ENCODE peak calls at places on chromosomes 12 and 14, in nine cellular contexts. N is NB4, Z is tibial nerve, R is GM12891, U is A549, Q is IMR-90, A is HCT116, H is esophagus squamous epithelium, J is body of pancreas. Y is an unnamed sample.

GRCh38 chr12:18467636-18468520 is 206.6 kb downstream of the PIK3C2G start:
- DNase-seq in R (no peak), J (no peak), Q (peak; percentile 18), U (no peak), A (no peak), H (no peak), Z (no peak), N (no peak), Y (no peak)

GRCh38 chr14:72618424-72618823 is 275.5 kb downstream of the DPF3 start:
- DNase-seq in H (no peak), Q (no peak), J (no peak), Z (no peak), A (no peak), R (no peak), N (no peak), U (no peak), Y (no peak)

GRCh38 chr14:100106260-100106659 is 41.0 kb downstream of the EVL start:
- DNase-seq in Q (no peak), N (no peak), H (no peak), U (no peak), R (no peak), Z (no peak), J (no peak), A (no peak), Y (no peak)

GRCh38 chr12:109310247-109311125 is 1.4 kb upstream of the FOXN4 start:
- DNase-seq in U (no peak), A (no peak), N (peak; percentile 61), H (no peak), J (no peak), Q (no peak), R (no peak), Z (no peak), Y (no peak)

GRCh38 chr12:4216542-4216927 is 57.0 kb upstream of the CCND2 start:
- DNase-seq in A (no peak), Q (no peak), R (no peak), H (no peak), J (no peak), U (no peak), Z (no peak), N (no peak), Y (no peak)

GRCh38 chr14:77141592-77142288 is at the start of gene ZDHHC22:
- DNase-seq in R (no peak), U (peak; percentile 22), J (no peak), N (no peak), Z (no peak), A (no peak), H (no peak), Q (no peak), Y (no peak)

GRCh38 chr12:128792398-128792797 is 31.4 kb downstream of the SLC15A4 start:
- DNase-seq in Q (no peak), A (no peak), U (no peak), H (no peak), Z (no peak), R (no peak), J (no peak), N (no peak), Y (peak; percentile 23)

GRCh38 chr12:18221726-18222125 is 39.6 kb upstream of the PIK3C2G start:
- DNase-seq in Z (no peak), A (no peak), U (no peak), R (no peak), J (no peak), Q (no peak), N (no peak), H (no peak), Y (no peak)

GRCh38 chr12:129193263-129193871 is 340.1 kb downstream of the GLT1D1 start:
- DNase-seq in J (no peak), R (peak; percentile 32), Z (no peak), U (peak; percentile 29), A (no peak), Q (no peak), N (peak; percentile 57), H (no peak), Y (peak; percentile 34)

GRCh38 chr12:105382771-105383632 is 52.5 kb downstream of the C12orf75 start:
- DNase-seq in N (peak; percentile 70), R (peak; percentile 42), A (peak; percentile 41), Z (no peak), Q (peak; percentile 73), U (peak; percentile 72), J (peak; percentile 70), H (no peak), Y (no peak)

GRCh38 chr14:73723799-73724621 is 9.8 kb upstream of the PNMA1 start:
- DNase-seq in R (no peak), U (peak; percentile 78), N (peak; percentile 87), Z (peak; percentile 72), J (peak; percentile 69), H (no peak), A (no peak), Q (peak; percentile 97), Y (peak; percentile 63)

GRCh38 chr12:119176267-119177055 is 2.3 kb upstream of the HSPB8 start:
- DNase-seq in Z (peak; percentile 72), Q (peak; percentile 95), J (peak; percentile 66), N (no peak), R (no peak), A (peak; percentile 64), H (peak; percentile 14), U (peak; percentile 78), Y (peak; percentile 78)

GRCh38 chr12:69348162-69348938 is at the start of gene LYZ:
- DNase-seq in J (peak; percentile 51), Z (no peak), R (no peak), U (no peak), A (no peak), Q (no peak), H (no peak), N (peak; percentile 89), Y (peak; percentile 53)

GRCh38 chr12:69350777-69351176 is 2.6 kb downstream of the LYZ start:
- DNase-seq in R (no peak), H (no peak), U (no peak), N (no peak), J (no peak), Z (no peak), Q (no peak), A (no peak), Y (no peak)

GRCh38 chr12:69351462-69352236 is 3.5 kb downstream of the LYZ start:
- DNase-seq in A (no peak), J (no peak), R (no peak), N (no peak), Q (no peak), Z (no peak), U (no peak), H (no peak), Y (no peak)

GRCh38 chr12:69352904-69353303 is 4.7 kb downstream of the LYZ start:
- DNase-seq in J (no peak), Z (no peak), U (no peak), A (no peak), H (no peak), R (no peak), Q (no peak), N (no peak), Y (no peak)

DNA sequence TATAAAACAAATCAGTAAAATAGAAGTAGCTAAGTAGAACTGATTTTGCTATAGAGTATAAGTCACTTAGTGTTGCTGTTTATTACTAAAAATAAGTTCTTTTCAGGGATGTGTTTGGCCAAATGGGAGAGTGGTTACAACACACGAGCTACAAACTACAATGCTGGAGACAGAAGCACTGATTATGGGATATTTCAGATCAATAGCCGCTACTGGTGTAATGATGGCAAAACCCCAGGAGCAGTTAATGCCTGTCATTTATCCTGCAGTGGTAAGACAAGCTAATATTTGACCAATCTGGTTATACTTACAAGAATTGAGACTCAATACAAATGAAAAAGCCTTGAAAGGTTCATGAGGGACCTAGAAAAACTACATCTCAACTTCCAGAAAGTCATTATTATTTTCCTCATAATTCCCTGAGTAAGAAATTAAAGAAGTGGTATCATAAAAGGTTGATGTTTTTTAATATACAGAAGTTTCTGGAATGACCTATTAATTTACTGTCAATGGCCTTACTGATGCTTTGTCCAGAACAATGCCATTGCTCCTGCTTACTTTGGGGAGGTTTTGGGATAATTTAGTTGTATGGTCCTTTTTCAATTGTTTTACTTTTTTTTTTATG is 1.9 kb downstream of the LYZ start:
- DNase-seq in J (no peak), R (no peak), N (no peak), H (no peak), Q (no peak), A (no peak), U (no peak), Z (no peak), Y (no peak)
- TF ChIP-seq POLR2A in J (no peak), R (no peak), N (no peak), H (no peak), Q (no peak), A (no peak), U (no peak), Z (no peak), Y (no peak)

DNA sequence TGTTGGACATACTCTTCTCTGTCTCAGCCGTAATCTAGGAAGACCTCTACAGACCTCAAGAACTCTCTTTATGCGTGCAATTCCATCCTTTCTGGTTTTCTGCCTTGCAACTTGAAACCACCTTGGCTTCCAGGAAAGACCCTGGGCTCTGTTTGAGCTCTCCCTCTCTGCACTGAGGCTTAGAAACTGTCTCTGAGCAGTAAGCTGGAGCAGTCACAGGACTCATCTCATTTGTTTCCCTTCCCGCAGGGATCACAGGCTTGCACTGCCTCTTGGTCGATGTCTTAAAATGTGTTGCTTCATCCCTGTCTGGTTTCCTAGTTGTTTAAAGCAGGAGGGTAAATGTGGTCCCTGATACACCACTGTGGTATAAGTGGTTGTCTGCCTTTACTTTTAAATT is 26.2 kb downstream of the EID3 start:
- DNase-seq in U (peak; percentile 63), N (no peak), A (no peak), R (no peak), H (no peak), Q (no peak), J (no peak), Z (no peak), Y (no peak)
- TF ChIP-seq POLR2A in U (no peak), N (no peak), A (no peak), R (no peak), H (no peak), Q (no peak), J (no peak), Z (no peak), Y (no peak)

GRCh38 chr14:20454645-20455354 is at the start of the genes APEX1 and OSGEP:
- DNase-seq in N (peak; percentile 99), J (peak; percentile 99), U (peak; percentile 100), H (peak; percentile 94), R (peak; percentile 85), Q (peak; percentile 99), Z (peak; percentile 97), A (peak; percentile 99), Y (peak; percentile 98)
- TF ChIP-seq POLR2A in N (peak; percentile 74), J (peak; percentile 57), U (peak; percentile 75), H (peak; percentile 67), R (peak; percentile 91), Q (peak; percentile 87), Z (peak; percentile 63), A (peak; percentile 59), Y (no peak)

GRCh38 chr12:76984566-76984965 is 80.8 kb downstream of the E2F7 start:
- DNase-seq in J (no peak), Z (no peak), A (no peak), N (no peak), Q (no peak), H (no peak), R (no peak), U (no peak), Y (no peak)

GRCh38 chr12:76976777-76977465 is 88.4 kb downstream of the E2F7 start:
- DNase-seq in A (no peak), Q (no peak), H (no peak), J (no peak), N (no peak), U (no peak), Z (no peak), R (no peak), Y (no peak)

GRCh38 chr12:76983420-76983819 is 81.9 kb downstream of the E2F7 start:
- DNase-seq in N (no peak), A (no peak), Q (no peak), H (no peak), R (no peak), J (no peak), U (no peak), Z (no peak), Y (no peak)

GRCh38 chr12:76980196-76980595 is 85.2 kb downstream of the E2F7 start:
- DNase-seq in H (no peak), U (no peak), Q (no peak), J (no peak), R (no peak), A (no peak), N (no peak), Z (no peak), Y (no peak)
- TF ChIP-seq POLR2A in H (no peak), U (no peak), Q (no peak), J (no peak), R (no peak), A (no peak), N (no peak), Z (no peak), Y (no peak)

Y was measured in stomach.